ENCODE peak calls at places on chromosome 15, in four cellular contexts. U is neuronal stem cell, S is AG10803, L is epithelial cell of esophagus. E is an unnamed sample.

GRCh38 chr15:48984811-48985352 is 21.2 kb upstream of the SHC4 start:
- DNase-seq in S (peak), L (no peak), U (no peak), E (peak)

GRCh38 chr15:89105147-89105546 is 16.9 kb downstream of the ABHD2 start:
- DNase-seq in S (peak), L (peak), U (no peak), E (peak)

GRCh38 chr15:41801185-41801584 is 26.7 kb upstream of the JMJD7 start:
- DNase-seq in S (no peak), L (no peak), U (no peak), E (no peak)

GRCh38 chr15:84603630-84604379 is 3.0 kb downstream of the ZSCAN2 start:
- DNase-seq in L (no peak), S (no peak), U (no peak), E (no peak)

GRCh38 chr15:96374494-96374893 is 44.0 kb downstream of the NR2F2 start:
- DNase-seq in U (no peak), L (peak), S (no peak), E (no peak)

GRCh38 chr15:41942886-41943285 is 29.5 kb downstream of the EHD4 start:
- DNase-seq in S (no peak), L (no peak), U (no peak), E (no peak)

GRCh38 chr15:59366368-59367021 is 6.2 kb downstream of the MYO1E start:
- DNase-seq in S (no peak), U (no peak), L (peak), E (no peak)

GRCh38 chr15:35058534-35059054 is 26.5 kb downstream of the NANOGP8 start:
- DNase-seq in U (no peak), S (no peak), L (no peak), E (no peak)

GRCh38 chr15:31607656-31608055 is 281.0 kb downstream of the KLF13 start:
- DNase-seq in L (peak), U (no peak), S (peak), E (no peak)

GRCh38 chr15:76311071-76311956 is at the start of gene ETFA:
- DNase-seq in L (peak), U (peak), S (peak), E (peak)

GRCh38 chr15:75049392-75049791 is 26.0 kb downstream of the PPCDC start:
- DNase-seq in U (no peak), L (no peak), S (peak), E (no peak)